ENCODE peak calls at places on chromosomes 12 and 14, in seven cellular contexts. L is Karpas-422; K is kidney; R is SW480; Z is dermis blood vessel endothelial cell; N is G401; T is stimulated activated CD8-positive, alpha-beta memory T cell treated with anti-CD3 and anti-CD28 coated beads, Interleukin-12 subunit alpha, Interleukin-12 subunit beta, amount 100 ng/mL, for 4 hours. W is an unnamed sample.

GRCh38 chr14:99728981-99729451 is 44.9 kb downstream of the CYP46A1 start:
- DNase-seq in L (no peak), K (peak), R (no peak), Z (no peak), N (no peak), T (no peak), W (no peak)

GRCh38 chr14:104238424-104239184 is 100.2 kb downstream of the KIF26A start:
- DNase-seq in L (no peak), K (peak), R (no peak), Z (no peak), N (no peak), T (no peak), W (no peak)

GRCh38 chr12:122250047-122250446 is 16.2 kb downstream of the VPS33A start:
- DNase-seq in L (no peak), K (no peak), R (no peak), Z (no peak), N (peak), T (no peak), W (no peak)

GRCh38 chr14:64060648-64061096 is 207.9 kb downstream of the SYNE2 start:
- DNase-seq in L (peak), K (no peak), R (peak), Z (peak), N (no peak), T (no peak), W (no peak)

GRCh38 chr14:78902010-78902623 is 731.9 kb downstream of the NRXN3 start:
- DNase-seq in L (peak), K (no peak), R (peak), Z (peak), N (peak), T (no peak), W (no peak)

GRCh38 chr12:29960113-29960512 is 176.4 kb upstream of the TMTC1 start:
- DNase-seq in L (no peak), K (no peak), R (no peak), Z (no peak), N (no peak), T (no peak), W (no peak)

GRCh38 chr14:100755649-100756048 is 29.0 kb downstream of the DLK1 start:
- DNase-seq in L (no peak), K (no peak), R (peak), Z (no peak), N (no peak), T (no peak), W (peak)

GRCh38 chr12:48680861-48681260 is 1.2 kb downstream of the KANSL2 start:
- DNase-seq in L (no peak), K (no peak), R (no peak), Z (no peak), N (no peak), T (no peak), W (no peak)

GRCh38 chr14:89625988-89626806 is 209.2 kb upstream of the FOXN3 start:
- DNase-seq in L (no peak), K (no peak), R (no peak), Z (no peak), N (no peak), T (no peak), W (no peak)

GRCh38 chr12:89051065-89051677 is 301.1 kb downstream of the DUSP6 start:
- DNase-seq in L (peak), K (no peak), R (peak), Z (peak), N (peak), T (no peak), W (peak)

GRCh38 chr14:82055511-82055910 is 521.9 kb upstream of the SEL1L start:
- DNase-seq in L (peak), K (no peak), R (no peak), Z (no peak), N (no peak), T (no peak), W (no peak)

GRCh38 chr14:58705066-58705465 is 67.3 kb downstream of the DACT1 start:
- DNase-seq in L (no peak), K (no peak), R (no peak), Z (no peak), N (no peak), T (no peak), W (no peak)

GRCh38 chr14:90782892-90783291 is 33.3 kb downstream of the TTC7B start:
- DNase-seq in L (no peak), K (no peak), R (no peak), Z (no peak), N (no peak), T (no peak), W (no peak)

GRCh38 chr12:47184813-47185212 is 105.1 kb upstream of the AMIGO2 start:
- DNase-seq in L (no peak), K (no peak), R (no peak), Z (no peak), N (no peak), T (no peak), W (no peak)

GRCh38 chr12:103354403-103354802 is 141.4 kb downstream of the C12orf42 start:
- DNase-seq in L (no peak), K (no peak), R (no peak), Z (no peak), N (no peak), T (no peak), W (no peak)

GRCh38 chr12:105799103-105799502 is 339.7 kb downstream of the NUAK1 start:
- DNase-seq in L (no peak), K (no peak), R (no peak), Z (no peak), N (no peak), T (no peak), W (no peak)

GRCh38 chr14:95891742-95892141 is 15.1 kb downstream of the TUNAR start:
- DNase-seq in L (no peak), K (no peak), R (peak), Z (no peak), N (no peak), T (no peak), W (no peak)

GRCh38 chr14:72906316-72906715 is 12.4 kb upstream of the DPF3 start:
- DNase-seq in L (no peak), K (no peak), R (no peak), Z (no peak), N (no peak), T (no peak), W (peak)

GRCh38 chr12:88247241-88247643 is 105.1 kb downstream of the TMTC3 start:
- DNase-seq in L (no peak), K (no peak), R (no peak), Z (peak), N (no peak), T (no peak), W (peak)

GRCh38 chr12:57224973-57225679 is 4.4 kb upstream of the SHMT2 start:
- DNase-seq in L (peak), K (no peak), R (no peak), Z (peak), N (no peak), T (no peak), W (no peak)

GRCh38 chr14:29734732-29735131 is 192.9 kb downstream of the PRKD1 start:
- DNase-seq in L (no peak), K (no peak), R (no peak), Z (no peak), N (no peak), T (no peak), W (no peak)

GRCh38 chr12:459430-460258 is at the start of gene B4GALNT3:
- DNase-seq in L (no peak), K (peak), R (peak), Z (peak), N (peak), T (no peak), W (no peak)

GRCh38 chr14:58716706-58717105 is 78.9 kb downstream of the DACT1 start:
- DNase-seq in L (no peak), K (no peak), R (no peak), Z (no peak), N (no peak), T (no peak), W (no peak)

GRCh38 chr12:27185234-27186045 is 58.6 kb upstream of the STK38L start:
- DNase-seq in L (no peak), K (no peak), R (no peak), Z (peak), N (no peak), T (no peak), W (peak)

GRCh38 chr12:67915335-67915851 is 73.9 kb upstream of the IFNG-AS1 start:
- DNase-seq in L (no peak), K (peak), R (peak), Z (no peak), N (no peak), T (no peak), W (no peak)

GRCh38 chr12:25200703-25201102 is 5.7 kb downstream of the ETFRF1 start:
- DNase-seq in L (no peak), K (no peak), R (peak), Z (peak), N (no peak), T (no peak), W (peak)

GRCh38 chr12:5318874-5319273 is 113.0 kb upstream of the NTF3 start:
- DNase-seq in L (no peak), K (no peak), R (peak), Z (no peak), N (no peak), T (no peak), W (peak)

GRCh38 chr14:101763941-101764709 is 2.6 kb downstream of the PPP2R5C start:
- DNase-seq in L (no peak), K (no peak), R (no peak), Z (no peak), N (no peak), T (no peak), W (no peak)

GRCh38 chr14:20632831-20633771 is 8.4 kb downstream of the OR6S1 start:
- DNase-seq in L (peak), K (peak), R (peak), Z (peak), N (peak), T (no peak), W (peak)